ENCODE peak calls at places on chromosomes 2 and 18, in four cellular contexts. V, D, L and T are unnamed samples.

GRCh38 chr2:56522605-56523089 is 338.9 kb downstream of the CCDC85A start:
- DNase-seq in L (no peak), V (no peak), D (no peak), T (no peak)

GRCh38 chr2:2742745-2743144 is 411.7 kb upstream of the MYT1L start:
- DNase-seq in V (no peak), D (no peak), L (no peak), T (no peak)

GRCh38 chr2:12177052-12177994 is 430.9 kb downstream of the LPIN1 start:
- DNase-seq in D (peak), L (no peak), V (peak), T (no peak)

GRCh38 chr2:106344302-106344701 is 123.9 kb downstream of the RGPD3 start:
- DNase-seq in V (no peak), L (no peak), D (no peak), T (no peak)

GRCh38 chr2:64751286-64752260 is 97.9 kb upstream of the SERTAD2 start:
- DNase-seq in D (peak), L (peak), V (peak), T (peak)

GRCh38 chr2:1609706-1610485 is 134.4 kb downstream of the PXDN start:
- DNase-seq in V (no peak), L (no peak), D (no peak), T (no peak)

GRCh38 chr2:232322560-232323327 is 55.8 kb upstream of the ALPP start:
- DNase-seq in V (no peak), L (no peak), D (no peak), T (no peak)

GRCh38 chr18:66616523-66616983 is 12.7 kb upstream of the CDH19 start:
- DNase-seq in V (peak), D (no peak), L (no peak), T (peak)

GRCh38 chr2:143399679-143400078 is 270.5 kb downstream of the ARHGAP15 start:
- DNase-seq in D (no peak), L (no peak), V (no peak), T (no peak)

GRCh38 chr2:54809814-54810213 is 86.4 kb downstream of the EML6 start:
- DNase-seq in V (no peak), L (peak), D (no peak), T (no peak)

GRCh38 chr2:107282135-107282534 is 396.2 kb upstream of the ST6GAL2 start:
- DNase-seq in V (no peak), L (no peak), D (no peak), T (no peak)

GRCh38 chr18:10015288-10015701 is 101.5 kb downstream of the VAPA start:
- DNase-seq in D (no peak), L (no peak), V (no peak), T (no peak)

GRCh38 chr18:10518595-10519273 is 7.1 kb upstream of the NAPG start:
- DNase-seq in D (peak), V (peak), L (no peak), T (peak)

GRCh38 chr2:173427887-173428683 is 73.4 kb downstream of the CDCA7 start:
- DNase-seq in V (no peak), D (no peak), L (no peak), T (peak)

GRCh38 chr2:25018681-25019080 is 23.2 kb upstream of the EFR3B start:
- DNase-seq in D (no peak), V (no peak), L (no peak), T (no peak)

GRCh38 chr2:231927566-231927890 is 1.3 kb upstream of the NPPC start:
- DNase-seq in D (no peak), L (no peak), V (no peak), T (no peak)

GRCh38 chr2:101596346-101596745 is 101.2 kb upstream of the MAP4K4 start:
- DNase-seq in V (no peak), L (no peak), D (no peak), T (no peak)

GRCh38 chr2:19488009-19488691 is 129.7 kb upstream of the OSR1 start:
- DNase-seq in V (no peak), L (peak), D (no peak), T (no peak)

GRCh38 chr2:137190411-137191190 is 425.3 kb downstream of the THSD7B start:
- DNase-seq in D (no peak), V (peak), L (no peak), T (no peak)

GRCh38 chr2:23661276-23662050 is 265.5 kb downstream of the ATAD2B start:
- DNase-seq in L (no peak), V (no peak), D (no peak), T (no peak)

GRCh38 chr2:203532957-203533695 is 2.0 kb downstream of the RAPH1 start:
- DNase-seq in V (peak), D (no peak), L (no peak), T (peak)

GRCh38 chr2:157925071-157925470 is 48.9 kb upstream of the ACVR1 start:
- DNase-seq in L (no peak), D (no peak), V (no peak), T (no peak)

GRCh38 chr2:198127627-198128026 is 323.2 kb downstream of the PLCL1 start:
- DNase-seq in L (peak), V (peak), D (peak), T (peak)

GRCh38 chr18:62200121-62200914 is 13.3 kb downstream of the RELCH start:
- DNase-seq in L (no peak), D (no peak), V (no peak), T (no peak)

GRCh38 chr2:48414196-48414595 is 115.8 kb upstream of the STON1 start:
- DNase-seq in L (no peak), D (no peak), V (no peak), T (no peak)
- TF ChIP-seq JUND in L (no peak), D (no peak), V (no peak), T (no peak)

GRCh38 chr2:42239811-42240210 is 70.7 kb downstream of the EML4 start:
- DNase-seq in V (no peak), L (no peak), D (no peak), T (no peak)

GRCh38 chr2:42241517-42241916 is 72.4 kb downstream of the EML4 start:
- DNase-seq in D (no peak), L (no peak), V (no peak), T (no peak)

GRCh38 chr2:42239289-42239661 is 70.1 kb downstream of the EML4 start:
- DNase-seq in D (peak), V (no peak), L (no peak), T (no peak)

GRCh38 chr2:42236911-42237310 is 67.8 kb downstream of the EML4 start:
- DNase-seq in L (no peak), V (no peak), D (no peak), T (no peak)

DNA sequence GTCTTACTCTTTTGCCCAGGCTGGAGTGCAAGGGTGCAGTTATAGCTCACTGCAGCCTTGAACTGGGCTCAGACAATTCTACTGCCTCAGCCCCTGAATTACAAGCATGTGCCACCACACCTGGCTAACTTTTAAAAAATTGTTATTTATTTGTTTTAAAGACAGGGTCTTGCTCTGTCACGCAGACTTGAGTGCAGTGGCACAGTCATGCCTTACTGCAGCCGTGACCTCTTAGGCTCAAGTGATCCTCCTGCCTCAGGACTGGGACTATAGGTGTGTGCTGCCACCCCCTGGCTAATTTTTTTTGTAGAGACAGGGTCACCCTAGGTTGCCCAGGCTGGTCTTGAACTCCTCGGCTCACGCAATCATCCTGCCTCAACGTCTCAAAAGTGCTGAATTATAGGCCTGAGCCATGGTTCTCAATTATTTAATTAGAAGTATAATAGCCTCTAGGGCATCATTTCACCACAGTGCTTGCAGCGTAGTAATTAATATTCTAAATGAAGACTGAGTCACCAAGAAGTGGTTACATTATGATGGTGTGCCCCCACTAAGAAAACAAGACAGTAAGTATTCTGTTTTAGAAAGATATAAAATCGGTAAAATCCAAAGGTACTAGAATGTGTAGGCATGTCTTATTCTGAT is 69.6 kb downstream of the EML4 start:
- DNase-seq in D (no peak), V (no peak), L (peak), T (no peak)
- TF ChIP-seq JUND in D (no peak), V (no peak), L (no peak), T (no peak)

GRCh38 chr2:162839419-162839818 is 852 bp upstream of the KCNH7 start:
- DNase-seq in D (no peak), V (peak), L (no peak), T (no peak)
- TF ChIP-seq JUND in D (no peak), V (no peak), L (no peak), T (no peak)

DNA sequence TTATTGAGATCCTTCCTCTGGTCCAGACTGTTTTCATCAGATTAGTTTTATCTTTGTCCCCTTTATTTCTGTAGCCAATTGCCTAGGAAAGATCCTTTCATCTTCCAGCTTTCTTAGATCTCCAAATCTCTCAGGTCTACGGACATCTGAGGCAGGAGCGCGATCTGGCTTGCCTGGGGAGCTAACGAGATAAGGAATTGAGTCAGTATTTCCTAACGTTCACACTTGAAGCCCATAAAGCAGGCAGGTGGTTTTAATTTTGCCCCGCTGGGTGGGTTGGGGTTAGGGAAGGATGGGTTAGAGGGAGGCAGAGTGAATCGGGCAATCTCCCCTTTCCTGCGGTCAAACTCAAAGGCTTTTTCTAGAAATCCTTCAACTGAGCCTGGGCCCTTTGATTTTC is 729 bp upstream of the TTLL4 start:
- DNase-seq in D (no peak), V (no peak), L (no peak), T (no peak)
- TF ChIP-seq JUND in D (no peak), V (no peak), L (no peak), T (no peak)

GRCh38 chr2:30385327-30385726 is 61.7 kb upstream of the LCLAT1 start:
- DNase-seq in L (no peak), V (no peak), D (no peak), T (peak)
- TF ChIP-seq JUND in L (no peak), V (no peak), D (no peak), T (no peak)

GRCh38 chr2:84807063-84807485 is 73.8 kb downstream of the TRABD2A start:
- DNase-seq in V (no peak), D (no peak), L (peak), T (peak)
- TF ChIP-seq JUND in V (no peak), D (peak), L (no peak), T (no peak)

DNA sequence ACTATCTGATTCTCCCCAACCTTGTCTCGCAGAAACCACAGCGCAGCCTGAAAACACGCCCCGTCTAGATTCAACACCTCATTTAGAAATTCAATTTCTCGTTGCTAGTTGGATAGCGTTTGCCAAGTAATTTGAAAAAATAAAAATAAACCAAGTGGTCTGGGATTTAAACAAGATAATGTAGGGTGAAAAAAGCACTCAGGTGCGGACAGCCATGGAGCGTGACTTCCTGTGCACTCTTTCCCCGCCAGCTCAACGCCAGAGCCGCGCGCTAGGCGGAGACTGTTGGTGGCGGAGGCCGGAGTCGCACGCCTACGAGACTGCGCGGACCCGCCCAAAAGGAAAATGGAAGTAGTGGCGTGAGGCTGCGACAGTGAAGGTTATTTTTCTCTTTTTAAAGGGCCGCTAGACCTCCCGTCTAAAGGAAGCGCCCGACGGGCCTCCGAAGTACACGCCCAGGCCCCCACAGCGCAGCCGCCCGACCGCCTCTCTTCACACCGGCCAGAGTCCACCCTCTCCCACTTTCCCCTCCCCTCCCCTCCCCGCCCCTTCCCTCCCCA is 584 bp upstream of the CCNT2 start:
- DNase-seq in L (no peak), V (no peak), D (no peak), T (no peak)
- TF ChIP-seq JUND in L (no peak), V (no peak), D (no peak), T (no peak)

GRCh38 chr2:41851554-41851953 is 196.3 kb upstream of the PKDCC start:
- DNase-seq in V (no peak), L (no peak), D (no peak), T (no peak)

GRCh38 chr2:41847744-41848441 is 199.9 kb upstream of the PKDCC start:
- DNase-seq in D (no peak), L (no peak), V (no peak), T (peak)

GRCh38 chr2:41846962-41847361 is 200.9 kb upstream of the PKDCC start:
- DNase-seq in V (no peak), L (no peak), D (no peak), T (no peak)
- TF ChIP-seq JUND in V (no peak), L (no peak), D (no peak), T (no peak)